ENCODE peak calls at places on chromosomes 12 and 14, in ten cellular contexts. J, T, A, C, R, K, Z, U, G and W are unnamed samples.

GRCh38 chr12:108649126-108649525 is 15.4 kb upstream of the SELPLG start:
- DNase-seq in K (no peak), Z (no peak), U (no peak), R (no peak), J (no peak), C (no peak), A (no peak), T (no peak), G (no peak), W (no peak)

GRCh38 chr14:23061995-23062394 is 4.7 kb upstream of the CDH24 start:
- DNase-seq in C (peak; percentile 83), U (no peak), R (no peak), K (peak; percentile 80), T (peak; percentile 76), G (peak; percentile 84), A (peak; percentile 94), J (peak; percentile 73), Z (no peak), W (no peak)

GRCh38 chr12:45268672-45269406 is 52.9 kb downstream of the ANO6 start:
- DNase-seq in C (peak; percentile 87), J (peak; percentile 67), R (peak; percentile 11), K (peak; percentile 94), A (peak; percentile 79), U (no peak), Z (peak; percentile 73), T (peak; percentile 89), G (peak; percentile 96), W (peak; percentile 39)

GRCh38 chr12:130155416-130156073 is 6.7 kb upstream of the FZD10 start:
- DNase-seq in Z (no peak), J (no peak), T (no peak), K (no peak), R (no peak), A (no peak), G (no peak), C (no peak), U (no peak), W (no peak)

GRCh38 chr14:68548194-68549056 is 244.4 kb downstream of the ZFP36L1 start:
- DNase-seq in K (peak; percentile 91), C (peak; percentile 86), U (peak; percentile 51), J (peak; percentile 83), T (peak; percentile 36), G (peak; percentile 97), Z (peak; percentile 87), R (peak; percentile 68), A (peak; percentile 68), W (peak; percentile 93)

GRCh38 chr14:99752486-99753121 is 40.6 kb upstream of the EML1 start:
- DNase-seq in K (peak; percentile 47), U (no peak), T (peak; percentile 57), R (no peak), Z (no peak), A (no peak), J (no peak), G (no peak), C (no peak), W (no peak)

GRCh38 chr12:102539651-102540553 is 59.5 kb upstream of the IGF1 start:
- DNase-seq in G (no peak), U (peak; percentile 23), A (peak; percentile 91), R (peak; percentile 21), K (no peak), C (peak; percentile 69), J (no peak), Z (no peak), T (peak; percentile 86), W (no peak)

GRCh38 chr14:79842270-79842669 is 369.0 kb downstream of the DIO2 start:
- DNase-seq in C (peak; percentile 58), T (peak; percentile 1), U (no peak), K (peak; percentile 66), G (peak; percentile 71), R (no peak), Z (no peak), J (no peak), A (peak; percentile 16), W (peak; percentile 59)

GRCh38 chr14:99441918-99442317 is 38.7 kb downstream of the SETD3 start:
- DNase-seq in Z (no peak), K (no peak), J (no peak), C (no peak), R (no peak), G (no peak), A (no peak), U (no peak), T (no peak), W (no peak)

GRCh38 chr14:43540948-43541347 is 966.1 kb downstream of the FSCB start:
- DNase-seq in J (no peak), G (no peak), Z (no peak), C (no peak), T (peak; percentile 33), K (no peak), U (no peak), A (peak; percentile 75), R (peak; percentile 5), W (no peak)

GRCh38 chr12:128844031-128844635 is 9.1 kb upstream of the GLT1D1 start:
- DNase-seq in G (no peak), T (no peak), A (peak; percentile 73), K (peak; percentile 69), Z (no peak), C (no peak), R (peak; percentile 59), J (no peak), U (no peak), W (no peak)

GRCh38 chr12:103175625-103176024 is 218.2 kb downstream of the ASCL1 start:
- DNase-seq in T (no peak), Z (no peak), R (no peak), A (no peak), J (no peak), G (no peak), K (no peak), U (no peak), C (no peak), W (no peak)

GRCh38 chr12:7091171-7091570 is 1.1 kb downstream of the C1R start:
- DNase-seq in R (no peak), C (no peak), G (peak; percentile 53), J (no peak), Z (no peak), A (no peak), U (no peak), K (no peak), T (no peak), W (no peak)

GRCh38 chr12:68106160-68106559 is 53.4 kb downstream of the IFNG start:
- DNase-seq in J (no peak), U (no peak), Z (no peak), G (no peak), R (no peak), C (no peak), A (no peak), K (no peak), T (peak; percentile 36), W (no peak)

GRCh38 chr14:84555493-84555892 is 974.5 kb upstream of the FLRT2 start:
- DNase-seq in R (no peak), Z (no peak), U (no peak), C (no peak), T (no peak), J (no peak), G (no peak), A (no peak), K (no peak), W (no peak)
- H3K27ac ChIP-seq in R (no peak overlapping the region), Z (no peak overlapping the region), U (no peak overlapping the region), C (no peak overlapping the region), T (no peak overlapping the region), J (no peak overlapping the region), G (no peak overlapping the region), A (no peak overlapping the region), K (no peak overlapping the region), W (no peak overlapping the region)

DNA sequence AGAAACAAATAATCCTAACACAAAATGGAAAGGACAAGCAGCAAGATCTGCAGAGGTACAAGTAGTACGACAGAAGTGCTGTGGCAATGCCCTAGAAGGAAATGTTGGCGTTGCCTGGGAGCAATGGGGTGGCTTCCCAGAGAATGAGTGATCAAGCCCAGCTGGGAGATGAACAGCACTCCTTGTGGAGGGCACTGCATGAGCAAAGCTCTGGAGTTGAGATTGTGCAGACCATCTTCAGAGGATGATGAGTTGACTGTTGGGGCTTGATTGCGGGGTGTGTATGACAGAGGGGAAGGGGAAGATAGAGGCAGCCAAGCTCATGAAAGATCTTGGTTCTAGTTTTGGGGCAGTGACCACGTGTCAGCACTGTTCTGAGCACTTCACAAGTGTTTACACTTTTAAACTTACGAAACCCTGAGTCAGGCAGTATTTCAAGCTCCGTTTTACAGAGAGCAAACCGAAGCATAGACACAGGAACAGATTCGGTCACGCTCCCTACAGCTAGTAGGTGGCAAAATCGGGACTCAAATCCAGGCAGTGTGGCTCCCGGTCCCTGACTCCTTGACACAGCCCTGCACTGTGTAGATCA is 127.2 kb upstream of the LHX5 start:
- DNase-seq in Z (no peak), U (no peak), J (no peak), C (no peak), R (no peak), K (no peak), G (no peak), A (no peak), T (no peak), W (no peak)
- H3K4me3 ChIP-seq in Z (no peak overlapping the region), U (no peak overlapping the region), J (no peak overlapping the region), C (no peak overlapping the region), R (no peak overlapping the region), K (no peak overlapping the region), G (no peak overlapping the region), A (no peak overlapping the region), T (no peak overlapping the region), W (no peak overlapping the region)

GRCh38 chr12:115337693-115338543 is 653.9 kb upstream of the TBX3 start:
- DNase-seq in K (peak; percentile 68), Z (peak; percentile 18), R (no peak), C (peak; percentile 62), J (peak; percentile 52), U (no peak), T (peak; percentile 58), G (peak; percentile 83), A (peak; percentile 73), W (peak; percentile 81)
- H3K27me3 ChIP-seq in K (no peaks in the 10 kb centered on the region), Z (no peaks in the 10 kb centered on the region), R (no peaks in the 10 kb centered on the region), C (no peaks in the 10 kb centered on the region), J (no peaks in the 10 kb centered on the region), U (no peaks in the 10 kb centered on the region), T (no peaks in the 10 kb centered on the region), G (no peaks in the 10 kb centered on the region), A (no peaks in the 10 kb centered on the region), W (no peaks in the 10 kb centered on the region)

DNA sequence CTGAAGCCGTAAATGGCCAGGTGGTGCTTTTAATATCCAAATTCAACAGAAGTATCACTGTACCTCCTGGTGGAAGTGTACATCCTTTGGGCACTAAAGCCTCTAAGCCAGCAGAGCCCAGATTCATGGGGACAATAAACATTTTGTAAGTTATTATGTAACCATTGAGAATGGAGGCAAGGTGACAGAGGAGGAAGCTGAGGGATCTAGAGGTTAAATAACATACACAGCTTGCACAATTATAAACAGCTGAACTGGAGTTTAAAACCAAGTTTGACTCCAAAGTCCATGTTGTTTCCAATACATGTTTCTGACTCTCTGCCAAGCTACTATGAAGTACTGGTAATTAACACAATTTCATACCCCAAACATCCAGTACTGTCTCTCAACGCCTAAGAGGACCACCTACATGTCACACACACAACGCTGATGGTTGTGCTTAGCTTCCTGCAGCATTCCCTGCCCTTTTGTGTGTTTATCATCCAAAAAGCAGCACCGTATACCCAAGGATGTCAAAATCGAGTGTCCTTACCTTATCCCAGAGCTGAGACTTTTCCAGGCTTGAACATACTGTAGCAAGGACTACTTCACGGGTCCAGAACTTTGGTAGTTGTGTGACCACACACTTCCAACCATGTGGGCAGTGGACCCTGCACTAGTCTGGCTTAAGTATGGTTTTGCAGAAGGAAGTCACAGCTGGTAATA is 41.3 kb downstream of the EGLN3 start:
- DNase-seq in C (peak; percentile 23), U (no peak), K (no peak), A (no peak), Z (no peak), G (no peak), J (no peak), R (no peak), T (no peak), W (no peak)
- H3K27ac ChIP-seq in C (peak overlapping the region; percentile 46), U (no peak overlapping the region), K (no peak overlapping the region), A (no peak overlapping the region), Z (no peak overlapping the region), G (no peak overlapping the region), J (no peak overlapping the region), R (no peak overlapping the region), T (no peak overlapping the region), W (no peak overlapping the region)

GRCh38 chr12:76080017-76080728 is 4.3 kb downstream of the NAP1L1 start:
- DNase-seq in J (no peak), K (no peak), Z (no peak), C (no peak), G (no peak), U (no peak), A (no peak), T (no peak), R (no peak), W (no peak)
- H3K4me3 ChIP-seq in J (no peak overlapping the region), K (no peak overlapping the region), Z (no peak overlapping the region), C (no peak overlapping the region), G (no peak overlapping the region), U (no peak overlapping the region), A (no peak overlapping the region), T (no peak overlapping the region), R (no peak overlapping the region), W (no peak overlapping the region)